ENCODE peak calls at places on chromosome 22, in five cellular contexts. F is breast epithelium; H is substantia nigra; N is CD8-positive, alpha-beta memory T cell; K is lower leg skin. B is an unnamed sample.

GRCh38 chr22:47090591-47091240 is 328.3 kb downstream of the TBC1D22A start:
- DNase-seq in N (peak), H (no peak), F (no peak), K (peak), B (no peak)

GRCh38 chr22:42396621-42397331 is 35.4 kb downstream of the NFAM1 start:
- DNase-seq in F (no peak), N (no peak), H (no peak), K (no peak), B (no peak)

GRCh38 chr22:47111626-47112373 is 349.4 kb downstream of the TBC1D22A start:
- DNase-seq in F (no peak), N (no peak), K (peak), H (no peak), B (no peak)

GRCh38 chr22:37547249-37547741 is 13.0 kb upstream of the CDC42EP1 start:
- DNase-seq in K (no peak), H (no peak), N (no peak), F (no peak), B (no peak)

GRCh38 chr22:21800552-21801303 is 65.1 kb upstream of the YPEL1 start:
- DNase-seq in H (no peak), K (peak), F (no peak), N (no peak), B (no peak)

GRCh38 chr22:46286941-46287872 is 9.5 kb upstream of the GTSE1 start:
- DNase-seq in H (no peak), F (no peak), K (peak), N (no peak), B (no peak)

GRCh38 chr22:26502688-26503561 is 9.3 kb downstream of the TFIP11 start:
- DNase-seq in F (no peak), K (no peak), N (peak), H (peak), B (no peak)

GRCh38 chr22:21834869-21835268 is 32.6 kb downstream of the MAPK1 start:
- DNase-seq in F (no peak), K (no peak), N (no peak), H (no peak), B (no peak)

GRCh38 chr22:17627961-17628303 is 617 bp downstream of the ATP6V1E1 start:
- DNase-seq in F (no peak), N (no peak), K (no peak), H (no peak), B (no peak)

GRCh38 chr22:30268331-30268730 is 1.7 kb upstream of the OSM start:
- DNase-seq in K (no peak), H (no peak), N (no peak), F (no peak), B (no peak)

GRCh38 chr22:46732513-46732912 is 5.5 kb downstream of the CERK start:
- DNase-seq in N (no peak), F (no peak), H (no peak), K (no peak), B (no peak)

GRCh38 chr22:43288807-43289417 is 54.3 kb downstream of the SCUBE1 start:
- DNase-seq in F (no peak), N (no peak), K (no peak), H (no peak), B (no peak)

GRCh38 chr22:39094717-39095389 is 2.2 kb upstream of the APOBEC3H start:
- DNase-seq in K (no peak), N (peak), H (no peak), F (no peak), B (no peak)

GRCh38 chr22:23306438-23306921 is 126.2 kb downstream of the BCR start:
- DNase-seq in N (no peak), F (peak), K (peak), H (no peak), B (peak)

GRCh38 chr22:24726848-24727217 is 47.7 kb downstream of the PIWIL3 start:
- DNase-seq in F (no peak), N (no peak), K (no peak), H (no peak), B (no peak)

GRCh38 chr22:49885881-49886280 is 32.2 kb downstream of the ZBED4 start:
- DNase-seq in F (no peak), N (no peak), K (no peak), H (no peak), B (no peak)

GRCh38 chr22:23888615-23889401 is 5.4 kb upstream of the MIF start:
- DNase-seq in F (no peak), N (no peak), H (no peak), K (no peak), B (no peak)

GRCh38 chr22:40592352-40593113 is 44.0 kb downstream of the MRTFA start:
- DNase-seq in K (no peak), F (no peak), H (no peak), N (no peak), B (no peak)

GRCh38 chr22:47059701-47060161 is 297.3 kb downstream of the TBC1D22A start:
- DNase-seq in F (no peak), K (no peak), N (no peak), H (no peak), B (no peak)

GRCh38 chr22:23682082-23682481 is 8.7 kb upstream of the RGL4 start:
- DNase-seq in N (no peak), H (no peak), F (no peak), K (no peak), B (no peak)

GRCh38 chr22:30038219-30038618 is 42.0 kb upstream of the HORMAD2 start:
- DNase-seq in K (peak), N (no peak), F (no peak), H (no peak), B (no peak)

GRCh38 chr22:29524440-29525191 is 28.9 kb downstream of the THOC5 start:
- DNase-seq in H (peak), K (no peak), F (no peak), N (no peak), B (no peak)

GRCh38 chr22:43919106-43919965 is 4.3 kb upstream of the PNPLA3 start:
- DNase-seq in K (no peak), N (no peak), F (peak), H (no peak), B (no peak)

GRCh38 chr22:36411589-36412258 is 24.0 kb upstream of the MYH9 start:
- DNase-seq in N (no peak), H (no peak), F (no peak), K (no peak), B (no peak)

GRCh38 chr22:41481131-41481830 is 12.4 kb downstream of the ACO2 start:
- DNase-seq in K (no peak), H (peak), F (peak), N (no peak), B (no peak)

GRCh38 chr22:20563464-20563906 is 56.1 kb downstream of the MED15 start:
- DNase-seq in N (no peak), H (no peak), K (no peak), F (no peak), B (peak)

GRCh38 chr22:35775339-35775738 is 57.7 kb downstream of the APOL5 start:
- DNase-seq in N (no peak), H (no peak), K (no peak), F (no peak), B (no peak)

GRCh38 chr22:20243545-20244249 is 24.4 kb downstream of the RTN4R start:
- DNase-seq in N (peak), H (peak), F (no peak), K (no peak), B (no peak)

GRCh38 chr22:29994941-29995340 is 85.3 kb upstream of the HORMAD2 start:
- DNase-seq in N (no peak), H (no peak), F (no peak), K (no peak), B (no peak)

GRCh38 chr22:49305215-49305965 is 522.3 kb downstream of the BRD1 start:
- DNase-seq in F (peak), H (peak), N (no peak), K (peak), B (peak)